ENCODE peak calls at places on chromosome 15, in nine cellular contexts. Q is fibroblast of lung, B is transverse colon, A is MM.1S, E is GM23248, W is A549, U is suprapubic skin, Z is mesenchymal stem cell, X is colonic mucosa. P is an unnamed sample. For H3K4me1, the result is how much of the 10 kb centered on the place peaks cover.

GRCh38 chr15:73927476-73928240 is 1.4 kb downstream of the LOXL1 start:
- DNase-seq in E (peak), X (peak), Q (peak), B (peak), Z (no peak), W (peak), U (no peak), A (peak), P (no peak)

GRCh38 chr15:41564286-41564959 is 5.4 kb downstream of the TYRO3 start:
- DNase-seq in Z (peak), X (no peak), Q (peak), A (no peak), E (no peak), U (no peak), W (no peak), B (no peak), P (no peak)

GRCh38 chr15:67091073-67091965 is 25.9 kb downstream of the SMAD3 start:
- DNase-seq in W (peak), X (peak), Z (peak), A (peak), U (peak), B (peak), Q (peak), E (peak), P (peak)

GRCh38 chr15:81950841-81951414 is 94.9 kb downstream of the MEX3B start:
- DNase-seq in W (no peak), U (no peak), Q (no peak), E (peak), X (no peak), A (no peak), B (no peak), Z (peak), P (no peak)

GRCh38 chr15:85852969-85853368 is 58.2 kb upstream of the KLHL25 start:
- DNase-seq in W (no peak), X (no peak), A (no peak), U (peak), E (no peak), B (no peak), Z (no peak), Q (no peak), P (no peak)

GRCh38 chr15:31869640-31870335 is 160.5 kb upstream of the CHRNA7 start:
- DNase-seq in Q (peak), W (no peak), B (peak), Z (no peak), X (no peak), A (no peak), E (peak), U (no peak), P (no peak)

GRCh38 chr15:59227021-59227420 is 20.4 kb downstream of the LDHAL6B start:
- DNase-seq in B (no peak), Q (no peak), X (no peak), U (no peak), Z (no peak), A (no peak), W (no peak), E (no peak), P (no peak)

GRCh38 chr15:61205427-61205826 is 23.7 kb downstream of the RORA start:
- DNase-seq in W (no peak), B (no peak), Z (no peak), Q (no peak), U (no peak), A (no peak), X (no peak), E (peak), P (no peak)

GRCh38 chr15:65772909-65773308 is 19.2 kb downstream of the DENND4A start:
- DNase-seq in X (no peak), A (no peak), E (no peak), B (no peak), Q (no peak), U (no peak), Z (no peak), W (no peak), P (no peak)

GRCh38 chr15:71133734-71134464 is 18.6 kb downstream of the THSD4 start:
- DNase-seq in A (no peak), Q (no peak), X (no peak), U (no peak), Z (no peak), E (no peak), W (no peak), B (no peak), P (no peak)

GRCh38 chr15:62482715-62483429 is 317.8 kb upstream of the C2CD4B start:
- DNase-seq in U (no peak), A (peak), Q (no peak), X (no peak), W (peak), E (peak), B (no peak), Z (peak), P (no peak)

GRCh38 chr15:77568014-77568959 is 64.4 kb downstream of the LINGO1 start:
- DNase-seq in B (no peak), A (no peak), Q (no peak), E (no peak), U (no peak), Z (no peak), W (no peak), X (no peak), P (no peak)

GRCh38 chr15:62758126-62758951 is 284.2 kb upstream of the TPM1 start:
- DNase-seq in X (no peak), Z (peak), W (peak), E (peak), Q (peak), A (no peak), U (peak), B (peak), P (peak)

GRCh38 chr15:35397027-35397426 is 148.9 kb downstream of the DPH6 start:
- DNase-seq in Q (no peak), Z (peak), U (no peak), X (no peak), W (no peak), E (no peak), A (no peak), B (no peak), P (no peak)

GRCh38 chr15:81407679-81408078 is 33.7 kb upstream of the TMC3 start:
- DNase-seq in B (no peak), E (no peak), Q (no peak), X (no peak), Z (no peak), U (no peak), W (no peak), A (no peak), P (no peak)

GRCh38 chr15:61173899-61174689 is 55.0 kb downstream of the RORA start:
- DNase-seq in B (no peak), X (no peak), A (no peak), Z (peak), U (no peak), E (no peak), W (no peak), Q (no peak), P (no peak)

GRCh38 chr15:80418892-80419537 is 14.8 kb downstream of the ARNT2 start:
- DNase-seq in W (peak), E (peak), Z (peak), X (no peak), A (peak), B (no peak), Q (peak), U (no peak), P (no peak)

GRCh38 chr15:69145694-69146492 is 14.5 kb upstream of the GLCE start:
- DNase-seq in W (no peak), X (no peak), U (no peak), Q (peak), A (no peak), Z (peak), B (no peak), E (no peak), P (no peak)

GRCh38 chr15:40843885-40844542 is at the start of gene SPINT1:
- DNase-seq in A (peak), Z (peak), U (no peak), W (no peak), B (peak), X (peak), Q (no peak), E (peak), P (peak)

GRCh38 chr15:93047621-93048425 is 41.2 kb downstream of the RGMA start:
- DNase-seq in A (peak), E (no peak), X (no peak), Q (no peak), W (no peak), U (no peak), B (no peak), Z (no peak), P (no peak)

GRCh38 chr15:57551717-57552677 is 39.7 kb upstream of the MYZAP start:
- DNase-seq in E (peak), Z (peak), X (no peak), Q (no peak), B (no peak), A (no peak), W (peak), U (no peak), P (peak)

GRCh38 chr15:57553526-57553925 is 38.2 kb upstream of the MYZAP start:
- DNase-seq in X (no peak), A (no peak), Q (no peak), B (no peak), U (no peak), W (no peak), Z (no peak), E (no peak), P (no peak)

GRCh38 chr15:57554063-57554820 is 37.5 kb upstream of the MYZAP start:
- DNase-seq in U (no peak), E (no peak), X (no peak), A (no peak), W (no peak), Z (no peak), B (no peak), Q (no peak), P (peak)

GRCh38 chr15:57554821-57555185 is 36.9 kb upstream of the MYZAP start:
- DNase-seq in W (no peak), X (no peak), Q (no peak), E (no peak), B (no peak), Z (no peak), U (no peak), A (no peak), P (no peak)

GRCh38 chr15:57552678-57553334 is 38.9 kb upstream of the MYZAP start:
- DNase-seq in X (no peak), Q (no peak), A (no peak), W (no peak), U (no peak), Z (no peak), B (no peak), E (no peak), P (no peak)
- H3K27ac ChIP-seq in X (no peak), Q (no peak), A (no peak), W (peak), U (peak), Z (peak), B (no peak), E (no peak), P (no peak)

GRCh38 chr15:91863621-91864255 is 10.2 kb downstream of the SLCO3A1 start:
- DNase-seq in W (no peak), Z (no peak), U (no peak), Q (no peak), E (no peak), X (no peak), A (no peak), B (no peak), P (no peak)

GRCh38 chr15:91857772-91858171 is 4.3 kb downstream of the SLCO3A1 start:
- DNase-seq in B (no peak), U (no peak), Z (no peak), A (peak), X (no peak), W (no peak), Q (no peak), E (no peak), P (no peak)

GRCh38 chr15:91862891-91863520 is 9.5 kb downstream of the SLCO3A1 start:
- DNase-seq in B (no peak), U (no peak), W (no peak), Z (no peak), E (no peak), A (no peak), X (no peak), Q (no peak), P (no peak)

GRCh38 chr15:91861223-91861622 is 7.7 kb downstream of the SLCO3A1 start:
- DNase-seq in Q (no peak), E (no peak), B (no peak), X (no peak), W (no peak), Z (no peak), U (no peak), A (no peak), P (no peak)

DNA sequence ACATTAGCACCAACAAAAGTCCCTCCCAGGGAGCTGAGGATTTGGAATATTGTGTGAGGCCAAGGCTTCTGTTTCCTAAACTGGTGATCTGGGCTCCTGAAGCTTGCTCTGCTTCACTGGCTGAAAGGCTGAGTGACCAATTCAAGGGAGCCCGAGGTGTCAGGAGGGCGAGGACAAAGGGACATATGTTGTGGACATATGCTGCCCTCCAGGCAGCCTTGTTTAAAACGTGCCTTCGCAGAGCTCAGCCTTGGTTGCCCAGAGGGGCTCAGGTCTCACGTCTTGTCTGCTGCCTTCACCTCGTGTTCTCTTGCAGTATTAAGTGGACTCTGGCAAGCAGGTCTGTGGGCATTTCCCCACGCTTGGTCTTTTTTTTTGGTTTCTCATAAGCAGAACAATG is 7.0 kb downstream of the SLCO3A1 start:
- DNase-seq in B (no peak), Q (no peak), U (no peak), E (no peak), A (no peak), W (no peak), Z (no peak), X (no peak), P (no peak)
- H3K4me1 ChIP-seq in B (under half), Q (under half), U (under half), E (under half), A (under half), W (under half), Z (under half), X (under half), P (under half)

GRCh38 chr15:64029633-64030032 is 16.7 kb downstream of the DAPK2 start:
- DNase-seq in Q (no peak), B (no peak), Z (no peak), U (no peak), X (no peak), W (no peak), E (no peak), A (no peak), P (no peak)
- H3K27ac ChIP-seq in Q (no peak), B (no peak), Z (no peak), U (no peak), X (no peak), W (no peak), E (no peak), A (no peak), P (no peak)

GRCh38 chr15:98853593-98854420 is 153.8 kb downstream of the PGPEP1L start:
- DNase-seq in W (peak), B (peak), U (no peak), Q (peak), E (peak), Z (no peak), A (no peak), X (peak), P (peak)

GRCh38 chr15:98856540-98856907 is 151.1 kb downstream of the PGPEP1L start:
- DNase-seq in X (no peak), E (peak), U (no peak), B (no peak), A (no peak), W (peak), Z (peak), Q (peak), P (peak)

GRCh38 chr15:98854496-98854895 is 153.1 kb downstream of the PGPEP1L start:
- DNase-seq in B (no peak), U (no peak), E (no peak), A (no peak), Q (no peak), Z (no peak), X (no peak), W (no peak), P (no peak)

GRCh38 chr15:98855067-98855814 is 152.4 kb downstream of the PGPEP1L start:
- DNase-seq in X (no peak), E (no peak), A (no peak), Q (no peak), B (no peak), W (peak), Z (no peak), U (no peak), P (no peak)

DNA sequence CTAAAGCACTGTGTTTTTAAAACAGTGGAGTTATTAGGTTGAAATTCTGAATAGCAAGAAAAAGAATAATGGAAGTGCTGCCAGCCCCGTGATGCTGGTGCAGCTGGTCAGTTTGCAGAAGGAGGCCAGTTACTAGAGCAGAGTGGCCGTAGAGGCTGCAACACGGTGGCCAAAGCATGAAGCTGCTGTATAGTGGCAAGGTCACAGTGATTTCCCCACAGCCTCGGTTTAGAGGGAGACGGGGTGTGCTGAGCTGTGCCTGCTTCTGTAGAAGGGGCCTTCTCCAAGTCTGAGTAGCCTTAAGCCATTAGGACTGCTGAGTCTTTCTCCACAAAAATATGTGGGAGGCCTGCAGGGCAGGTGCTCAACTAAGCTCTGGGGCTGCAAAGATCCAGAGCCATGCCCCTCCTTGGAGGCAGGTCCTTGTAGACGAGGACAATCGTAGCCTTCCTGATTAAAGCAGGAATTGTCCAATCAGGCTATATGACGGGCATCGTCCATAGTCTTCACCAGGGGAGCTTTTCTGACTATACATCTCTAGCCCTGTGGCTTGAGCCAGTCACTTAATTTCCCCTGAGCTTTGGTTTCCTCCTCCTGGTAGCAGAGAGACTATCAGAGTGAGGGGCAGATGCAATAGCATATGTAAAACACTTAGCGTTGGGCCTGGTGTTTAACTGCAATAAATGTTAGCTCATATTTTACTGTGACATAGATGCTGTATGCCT is 151.6 kb downstream of the PGPEP1L start:
- DNase-seq in W (peak), U (no peak), E (no peak), A (no peak), Q (no peak), Z (no peak), X (no peak), B (no peak), P (no peak)
- H3K4me1 ChIP-seq in W (half or more), U (half or more), E (half or more), A (under half), Q (under half), Z (under half), X (under half), B (under half), P (half or more)

GRCh38 chr15:28963711-28964081 is 77.9 kb downstream of the APBA2 start:
- DNase-seq in E (no peak), Z (no peak), W (no peak), A (no peak), U (no peak), X (no peak), Q (no peak), B (no peak), P (no peak)

GRCh38 chr15:28967071-28967470 is 81.3 kb downstream of the APBA2 start:
- DNase-seq in X (no peak), Z (no peak), B (no peak), W (no peak), A (no peak), U (no peak), Q (no peak), E (no peak), P (no peak)

GRCh38 chr15:28964098-28964497 is 78.3 kb downstream of the APBA2 start:
- DNase-seq in Z (no peak), E (no peak), Q (no peak), B (no peak), U (no peak), X (no peak), A (no peak), W (no peak), P (no peak)

GRCh38 chr15:28974142-28974541 is 88.4 kb downstream of the APBA2 start:
- DNase-seq in W (no peak), B (peak), Z (no peak), Q (no peak), U (no peak), E (no peak), X (no peak), A (no peak), P (no peak)

DNA sequence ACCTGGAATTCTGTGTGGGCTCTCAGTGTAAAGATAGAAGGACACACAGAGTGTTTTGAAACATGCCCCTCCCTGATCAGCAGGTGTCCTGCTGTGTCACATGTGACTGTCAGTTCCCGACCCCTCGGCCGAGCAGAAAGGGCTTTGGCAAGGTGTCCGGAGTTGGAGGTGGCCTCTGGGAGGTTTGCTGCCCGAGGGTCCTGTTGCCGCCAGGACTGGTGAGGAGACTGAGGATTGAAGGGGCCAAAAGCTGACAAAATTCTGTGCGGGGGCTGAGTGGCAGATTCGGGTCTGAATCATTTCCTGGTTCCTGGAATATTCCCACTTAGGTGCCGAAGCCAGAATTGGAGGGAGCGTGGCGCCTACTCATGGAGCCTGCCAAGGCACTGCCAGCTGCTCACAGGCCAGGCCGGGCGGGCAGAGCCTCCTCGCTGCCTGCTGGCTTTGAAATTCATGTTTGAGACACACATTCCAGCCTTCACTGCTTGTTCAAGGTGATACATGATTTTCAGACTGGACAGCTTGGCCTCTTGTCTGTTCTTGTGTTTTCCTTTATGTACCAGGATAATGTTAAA is 83.8 kb downstream of the APBA2 start:
- DNase-seq in Q (no peak), A (no peak), B (no peak), Z (no peak), U (no peak), E (no peak), X (no peak), W (no peak), P (no peak)
- H3K27ac ChIP-seq in Q (no peak), A (no peak), B (no peak), Z (no peak), U (no peak), E (no peak), X (no peak), W (no peak), P (no peak)

GRCh38 chr15:90558182-90558581 is 28.5 kb downstream of the CRTC3 start:
- DNase-seq in U (no peak), W (no peak), A (no peak), Q (peak), E (peak), Z (peak), X (peak), B (peak), P (no peak)
- H3K4me1 ChIP-seq in U (half or more), W (under half), A (under half), Q (under half), E (half or more), Z (under half), X (under half), B (half or more), P (under half)